ENCODE peak calls at places on chromosome 12, in seven cellular contexts. E is LHCN-M2; Z is stimulated activated CD4-positive, alpha-beta T cell treated with anti-CD3 and anti-CD28 coated beads, Interleukin-15, amount 100 ng/mL, for 1 hour; H is central memory CD8-positive, alpha-beta T cell; R is heart right ventricle; O is GM12892; F is ovary. M is an unnamed sample.

GRCh38 chr12:28278499-28278898 is 88.2 kb downstream of the CCDC91 start:
- DNase-seq in E (peak), O (no peak), R (no peak), H (no peak), F (no peak), Z (no peak), M (no peak)

GRCh38 chr12:53829130-53829529 is 77.4 kb upstream of the CISTR start:
- DNase-seq in Z (no peak), F (no peak), R (no peak), O (no peak), H (no peak), E (no peak), M (no peak)

GRCh38 chr12:69906411-69907216 is 81.6 kb downstream of the MYRFL start:
- DNase-seq in R (no peak), O (no peak), F (no peak), H (no peak), E (no peak), Z (no peak), M (no peak)

GRCh38 chr12:132795847-132796246 is 32.8 kb downstream of the GOLGA3 start:
- DNase-seq in R (no peak), H (no peak), Z (no peak), O (no peak), E (no peak), F (no peak), M (no peak)

GRCh38 chr12:100268835-100269564 is 2.0 kb downstream of the SCYL2 start:
- DNase-seq in O (no peak), F (no peak), Z (no peak), R (no peak), E (no peak), H (no peak), M (no peak)

GRCh38 chr12:17062296-17063061 is 456.5 kb upstream of the LMO3 start:
- DNase-seq in Z (no peak), H (no peak), F (no peak), E (peak), O (no peak), R (no peak), M (no peak)

GRCh38 chr12:12531194-12531593 is 31.5 kb downstream of the DUSP16 start:
- DNase-seq in H (no peak), F (no peak), E (no peak), R (no peak), Z (no peak), O (no peak), M (no peak)

GRCh38 chr12:60921541-60921940 is 1325.7 kb downstream of the SLC16A7 start:
- DNase-seq in E (peak), R (no peak), F (no peak), H (no peak), O (no peak), Z (no peak), M (no peak)

GRCh38 chr12:75478395-75478794 is 2.2 kb upstream of the GLIPR1 start:
- DNase-seq in F (no peak), E (peak), H (no peak), Z (no peak), R (no peak), O (no peak), M (no peak)

GRCh38 chr12:109597795-109598427 is 24.3 kb downstream of the MVK start:
- DNase-seq in O (peak), H (peak), R (peak), Z (peak), F (peak), E (peak), M (peak)

GRCh38 chr12:71057330-71057729 is 100.5 kb downstream of the TSPAN8 start:
- DNase-seq in Z (no peak), E (no peak), R (no peak), O (no peak), H (no peak), F (no peak), M (no peak)

GRCh38 chr12:25623816-25624215 is 70.7 kb upstream of the LMNTD1 start:
- DNase-seq in E (no peak), R (no peak), Z (no peak), H (no peak), F (no peak), O (no peak), M (no peak)

GRCh38 chr12:27822076-27822712 is 42.2 kb upstream of the MANSC4 start:
- DNase-seq in H (peak), R (no peak), E (peak), F (no peak), Z (peak), O (peak), M (no peak)

GRCh38 chr12:639566-639965 is 23.7 kb downstream of the NINJ2 start:
- DNase-seq in O (no peak), H (no peak), E (no peak), R (no peak), F (no peak), Z (no peak), M (no peak)

GRCh38 chr12:94909609-94910008 is 93.9 kb downstream of the NDUFA12 start:
- DNase-seq in Z (no peak), F (no peak), R (no peak), O (no peak), E (no peak), H (no peak), M (no peak)